ENCODE peak calls at places on chromosome 7, in seven cellular contexts. P, A, E, X, W, C and D are unnamed samples. For H3K4me1, the result is how much of the 10 kb centered on the place peaks cover.

GRCh38 chr7:121992046-121992445 is 119.1 kb downstream of the PTPRZ1 start:
- DNase-seq in W (no peak), E (no peak), A (no peak), X (no peak), C (no peak), P (no peak), D (no peak)

GRCh38 chr7:15323545-15323944 is 238.3 kb downstream of the AGMO start:
- DNase-seq in E (no peak), C (no peak), W (no peak), A (no peak), P (no peak), X (no peak), D (no peak)

GRCh38 chr7:107045980-107046379 is 1.5 kb downstream of the PRKAR2B start:
- DNase-seq in A (peak), P (peak), W (no peak), X (no peak), C (no peak), E (no peak), D (no peak)

GRCh38 chr7:76333388-76334101 is 25.2 kb downstream of the YWHAG start:
- DNase-seq in X (no peak), C (peak), W (peak), A (no peak), E (peak), P (no peak), D (no peak)

GRCh38 chr7:92503767-92504166 is 24.6 kb downstream of the PEX1 start:
- DNase-seq in A (no peak), E (no peak), X (no peak), C (no peak), W (no peak), P (no peak), D (no peak)

GRCh38 chr7:70619659-70620058 is 512.3 kb upstream of the GALNT17 start:
- DNase-seq in P (no peak), X (no peak), C (no peak), W (no peak), E (no peak), A (no peak), D (no peak)

GRCh38 chr7:3451696-3452095 is 150.6 kb downstream of the SDK1 start:
- DNase-seq in P (no peak), C (no peak), X (no peak), E (no peak), A (no peak), W (no peak), D (no peak)

GRCh38 chr7:132251327-132251659 is 325.0 kb downstream of the PLXNA4 start:
- DNase-seq in E (peak), A (peak), P (no peak), X (no peak), W (peak), C (peak), D (peak)

GRCh38 chr7:136087881-136088280 is 110.7 kb upstream of the MTPN start:
- DNase-seq in X (no peak), A (no peak), C (no peak), E (no peak), W (no peak), P (no peak), D (no peak)

GRCh38 chr7:36969376-36969775 is 245.1 kb upstream of the AOAH start:
- DNase-seq in C (no peak), W (no peak), A (no peak), P (no peak), E (no peak), X (peak), D (no peak)

GRCh38 chr7:116542618-116543017 is 17.8 kb downstream of the CAV1 start:
- DNase-seq in W (no peak), E (no peak), P (no peak), A (no peak), C (no peak), X (no peak), D (no peak)

GRCh38 chr7:155925682-155926081 is 113.4 kb upstream of the SHH start:
- DNase-seq in A (no peak), X (no peak), C (no peak), P (no peak), W (no peak), E (no peak), D (no peak)

GRCh38 chr7:66110861-66111260 is 3.8 kb upstream of the CRCP start:
- DNase-seq in E (no peak), X (no peak), C (no peak), W (no peak), A (no peak), P (no peak), D (no peak)

GRCh38 chr7:130734525-130735272 is 692 bp upstream of the KLF14 start:
- DNase-seq in E (no peak), A (no peak), W (no peak), X (no peak), C (no peak), P (peak), D (no peak)

GRCh38 chr7:103380395-103381191 is 33.1 kb downstream of the PSMC2 start:
- DNase-seq in C (no peak), P (no peak), W (no peak), E (no peak), A (no peak), X (no peak), D (no peak)

GRCh38 chr7:111329367-111330234 is 232.7 kb downstream of the IMMP2L start:
- DNase-seq in X (no peak), E (no peak), C (no peak), A (no peak), P (peak), W (no peak), D (no peak)

GRCh38 chr7:52273685-52274610 is 761.5 kb upstream of the POM121L12 start:
- DNase-seq in X (no peak), E (no peak), A (no peak), W (peak), P (peak), C (no peak), D (peak)

GRCh38 chr7:22729180-22729579 is 2.2 kb downstream of the IL6 start:
- DNase-seq in E (no peak), P (no peak), W (no peak), A (no peak), X (no peak), C (no peak), D (no peak)

GRCh38 chr7:105673367-105674188 is 92.3 kb upstream of the EFCAB10 start:
- DNase-seq in E (no peak), C (no peak), X (no peak), W (peak), P (no peak), A (peak), D (peak)

GRCh38 chr7:92404170-92404614 is 43.1 kb upstream of the GATAD1 start:
- DNase-seq in A (no peak), E (no peak), C (no peak), W (no peak), P (no peak), X (peak), D (no peak)

GRCh38 chr7:24336461-24336860 is 52.5 kb downstream of the NPY start:
- DNase-seq in P (no peak), A (no peak), W (no peak), E (no peak), X (no peak), C (no peak), D (no peak)

GRCh38 chr7:125061776-125062397 is 132.3 kb upstream of the POT1 start:
- DNase-seq in A (no peak), P (no peak), E (no peak), X (no peak), C (no peak), W (no peak), D (no peak)

GRCh38 chr7:47393406-47393805 is 188.5 kb downstream of the TNS3 start:
- DNase-seq in P (no peak), C (peak), E (no peak), W (peak), A (no peak), X (no peak), D (no peak)

GRCh38 chr7:33743594-33743993 is 161.7 kb upstream of the BMPER start:
- DNase-seq in X (no peak), E (no peak), W (no peak), A (no peak), P (no peak), C (no peak), D (no peak)

GRCh38 chr7:51324206-51324884 is 7.7 kb upstream of the COBL start:
- DNase-seq in P (no peak), A (no peak), C (no peak), W (no peak), E (no peak), X (no peak), D (no peak)

GRCh38 chr7:20236790-20237189 is 19.6 kb upstream of the MACC1 start:
- DNase-seq in C (no peak), P (no peak), W (no peak), X (no peak), E (no peak), A (no peak), D (no peak)

GRCh38 chr7:93717217-93717900 is 142.8 kb upstream of the CALCR start:
- DNase-seq in X (no peak), W (no peak), E (no peak), P (no peak), C (no peak), A (no peak), D (no peak)

GRCh38 chr7:833601-834258 is 1.5 kb downstream of the SUN1 start:
- DNase-seq in X (no peak), P (no peak), A (no peak), W (no peak), C (no peak), E (no peak), D (peak)

GRCh38 chr7:117386125-117386709 is 41.1 kb downstream of the ASZ1 start:
- DNase-seq in X (no peak), C (peak), W (no peak), E (no peak), P (no peak), A (no peak), D (no peak)

GRCh38 chr7:136637826-136638225 is 230.6 kb upstream of the CHRM2 start:
- DNase-seq in C (no peak), W (no peak), P (no peak), A (no peak), E (no peak), X (no peak), D (no peak)

GRCh38 chr7:107388604-107389003 is 81.3 kb upstream of the GPR22 start:
- DNase-seq in W (no peak), C (no peak), P (no peak), X (no peak), E (no peak), A (no peak), D (no peak)

GRCh38 chr7:70829221-70830059 is 302.5 kb upstream of the GALNT17 start:
- DNase-seq in E (peak), C (peak), A (peak), W (peak), P (peak), X (peak), D (peak)

GRCh38 chr7:90958669-90959068 is 305.6 kb upstream of the FZD1 start:
- DNase-seq in P (no peak), W (no peak), A (no peak), X (no peak), E (no peak), C (no peak), D (no peak)

GRCh38 chr7:142795339-142795863 is 24.6 kb downstream of the PRSS2 start:
- DNase-seq in P (no peak), A (no peak), E (no peak), C (no peak), X (peak), W (no peak), D (no peak)

GRCh38 chr7:65233409-65234034 is 140.1 kb upstream of the ZNF92 start:
- DNase-seq in E (no peak), A (no peak), X (no peak), W (no peak), C (no peak), P (no peak), D (no peak)

GRCh38 chr7:48009257-48009656 is 19.6 kb downstream of the SUN3 start:
- DNase-seq in W (no peak), X (no peak), C (no peak), P (no peak), A (no peak), E (no peak), D (no peak)

GRCh38 chr7:123723913-123724312 is 24.9 kb downstream of the WASL start:
- DNase-seq in E (no peak), C (no peak), X (no peak), A (no peak), P (no peak), W (no peak), D (no peak)
- H3K4me1 ChIP-seq in E (half or more), C (under half), X (under half), A (under half), P (under half), W (half or more), D (half or more)

GRCh38 chr7:127654404-127655392 is 2.7 kb downstream of the SND1 start:
- DNase-seq in P (no peak), W (no peak), E (no peak), C (no peak), X (no peak), A (no peak), D (no peak)

GRCh38 chr7:127652333-127653248 is 597 bp downstream of the SND1 start:
- DNase-seq in C (no peak), E (no peak), A (no peak), P (peak), W (no peak), X (no peak), D (no peak)

GRCh38 chr7:127657500-127657899 is 5.5 kb downstream of the SND1 start:
- DNase-seq in A (no peak), P (no peak), E (no peak), C (no peak), W (no peak), X (no peak), D (no peak)

GRCh38 chr7:127653396-127653795 is 1.4 kb downstream of the SND1 start:
- DNase-seq in A (no peak), E (no peak), C (no peak), W (no peak), X (no peak), P (no peak), D (no peak)

GRCh38 chr7:127655720-127656119 is 3.7 kb downstream of the SND1 start:
- DNase-seq in A (no peak), C (no peak), W (no peak), E (no peak), X (no peak), P (no peak), D (no peak)
- H3K4me1 ChIP-seq in A (under half), C (under half), W (under half), E (under half), X (under half), P (half or more), D (under half)

GRCh38 chr7:30470163-30470770 is 8.3 kb downstream of the NOD1 start:
- DNase-seq in E (no peak), P (peak), W (no peak), A (no peak), C (peak), X (peak), D (no peak)

GRCh38 chr7:30469303-30469702 is 9.3 kb downstream of the NOD1 start:
- DNase-seq in W (peak), C (peak), X (peak), A (peak), P (no peak), E (peak), D (no peak)

GRCh38 chr7:30472081-30472770 is 6.4 kb downstream of the NOD1 start:
- DNase-seq in X (peak), A (no peak), E (no peak), C (no peak), P (no peak), W (no peak), D (no peak)

GRCh38 chr7:30471205-30471604 is 7.4 kb downstream of the NOD1 start:
- DNase-seq in X (peak), W (no peak), A (no peak), E (no peak), C (peak), P (no peak), D (no peak)

GRCh38 chr7:30470783-30471182 is 7.8 kb downstream of the NOD1 start:
- DNase-seq in P (peak), A (peak), E (no peak), C (peak), W (no peak), X (peak), D (no peak)
- H3K4me1 ChIP-seq in P (under half), A (under half), E (half or more), C (under half), W (half or more), X (under half), D (half or more)

GRCh38 chr7:123966936-123967335 is 41.9 kb downstream of the SPAM1 start:
- DNase-seq in X (no peak), C (no peak), P (no peak), E (no peak), W (no peak), A (no peak), D (no peak)
- H3K4me1 ChIP-seq in X (under half), C (under half), P (under half), E (under half), W (under half), A (under half), D (under half)

GRCh38 chr7:100486753-100487446 is 3.2 kb downstream of the NYAP1 start:
- DNase-seq in A (no peak), E (no peak), X (no peak), P (peak), W (no peak), C (no peak), D (no peak)

GRCh38 chr7:100484636-100485114 is 948 bp downstream of the NYAP1 start:
- DNase-seq in A (no peak), E (no peak), P (no peak), C (no peak), X (no peak), W (no peak), D (no peak)

GRCh38 chr7:100483728-100484635 is at the start of gene NYAP1:
- DNase-seq in P (peak), W (no peak), C (peak), E (peak), A (peak), X (peak), D (peak)

GRCh38 chr7:100485514-100485913 is 1.8 kb downstream of the NYAP1 start:
- DNase-seq in C (peak), E (no peak), P (peak), A (no peak), W (no peak), X (no peak), D (no peak)

DNA sequence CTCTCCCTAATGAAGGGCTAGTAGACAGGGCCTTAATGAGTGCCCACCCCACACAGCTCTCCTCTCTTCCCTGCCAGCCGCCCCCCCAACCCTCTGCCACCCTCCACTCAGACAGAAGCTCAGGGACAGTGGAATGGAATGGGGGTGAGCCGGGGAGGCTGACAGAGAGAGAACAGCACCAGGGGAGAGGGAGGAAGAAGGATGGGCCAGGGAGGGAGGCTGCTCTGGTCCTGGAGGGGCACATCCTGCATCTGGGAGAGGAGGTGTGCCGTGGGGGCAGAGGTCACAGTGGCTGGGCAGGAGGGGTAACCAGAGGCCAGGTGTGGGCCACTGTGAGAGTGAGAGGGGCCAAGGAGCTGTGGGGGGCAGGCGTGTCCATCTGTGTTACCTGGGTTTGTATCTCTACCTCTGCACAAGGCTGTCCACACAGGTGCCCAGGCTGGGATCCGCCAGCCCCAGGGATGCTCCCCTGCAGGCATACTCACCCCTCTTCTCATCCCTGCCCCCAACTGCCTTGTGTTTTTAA is 2.4 kb downstream of the NYAP1 start:
- DNase-seq in E (no peak), C (no peak), W (no peak), A (no peak), X (no peak), P (no peak), D (no peak)
- H3K4me1 ChIP-seq in E (under half), C (under half), W (under half), A (under half), X (under half), P (under half), D (under half)

GRCh38 chr7:17408245-17408903 is 109.9 kb downstream of the AHR start:
- DNase-seq in A (peak), E (no peak), C (peak), X (no peak), P (no peak), W (peak), D (peak)

GRCh38 chr7:17406756-17407155 is 108.3 kb downstream of the AHR start:
- DNase-seq in W (no peak), P (no peak), E (no peak), X (no peak), A (no peak), C (no peak), D (no peak)

GRCh38 chr7:17405786-17406185 is 107.3 kb downstream of the AHR start:
- DNase-seq in A (no peak), W (no peak), C (no peak), E (no peak), P (no peak), X (no peak), D (no peak)

GRCh38 chr7:17408904-17409290 is 110.4 kb downstream of the AHR start:
- DNase-seq in W (no peak), E (no peak), C (no peak), X (no peak), P (no peak), A (no peak), D (no peak)

GRCh38 chr7:17407229-17407628 is 108.8 kb downstream of the AHR start:
- DNase-seq in E (no peak), W (no peak), A (no peak), P (no peak), X (no peak), C (no peak), D (no peak)
- H3K4me1 ChIP-seq in E (under half), W (under half), A (under half), P (under half), X (under half), C (under half), D (under half)

DNA sequence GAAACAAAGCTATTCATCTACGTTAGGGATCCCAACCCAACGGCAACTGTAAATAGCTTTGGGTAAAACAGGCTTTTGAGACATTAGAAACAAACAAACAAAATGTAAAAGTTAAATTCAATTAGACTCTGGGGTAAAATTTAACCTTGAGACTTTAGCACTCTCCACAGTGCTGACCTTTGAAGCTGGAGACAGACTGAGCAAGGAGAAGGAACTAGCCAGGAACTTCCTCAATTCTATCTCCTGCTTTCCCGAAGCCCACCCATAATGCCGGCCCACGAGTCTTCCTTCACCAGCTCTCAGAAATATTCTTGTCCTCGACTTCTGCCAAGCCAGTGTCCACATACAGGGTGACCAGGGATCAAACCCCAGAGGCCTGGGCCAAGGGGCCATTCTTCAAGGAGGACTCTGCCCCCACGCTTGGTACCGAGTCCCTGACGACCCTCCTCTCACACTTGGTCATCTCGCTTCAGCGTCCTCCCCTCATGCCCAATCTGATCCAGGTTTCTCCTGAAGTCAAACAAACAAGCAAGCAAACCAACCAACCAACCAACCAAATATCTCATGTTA is 114.1 kb downstream of the HIPK2 start:
- DNase-seq in P (no peak), A (no peak), E (no peak), C (no peak), X (no peak), W (no peak), D (no peak)
- H3K4me1 ChIP-seq in P (under half), A (under half), E (half or more), C (under half), X (under half), W (under half), D (under half)